ENCODE peak calls at places on chromosome 10, in nine cellular contexts. A, H, K, C, F, S, Q, J and L are unnamed samples.

GRCh38 chr10:35554461-35555056 is 50.6 kb upstream of the GJD4 start:
- DNase-seq in A (no peak), H (no peak), K (no peak), C (no peak), F (no peak), S (no peak), Q (no peak), J (peak; percentile 27), L (no peak)

GRCh38 chr10:83212632-83213349 is 926.5 kb upstream of the GHITM start:
- DNase-seq in A (no peak), H (peak; percentile 73), K (peak; percentile 28), C (no peak), F (no peak), S (no peak), Q (no peak), J (no peak), L (no peak)

GRCh38 chr10:49036638-49037037 is 78.7 kb downstream of the VSTM4 start:
- DNase-seq in A (no peak), H (no peak), K (no peak), C (no peak), F (no peak), S (no peak), Q (no peak), J (no peak), L (no peak)

GRCh38 chr10:68560201-68560915 is at the start of gene TET1:
- DNase-seq in A (peak; percentile 33), H (no peak), K (peak; percentile 72), C (peak; percentile 72), F (no peak), S (peak; percentile 71), Q (no peak), J (peak; percentile 63), L (no peak)

GRCh38 chr10:105834261-105835059 is 1193.4 kb downstream of the SORCS3 start:
- DNase-seq in A (no peak), H (no peak), K (no peak), C (no peak), F (no peak), S (no peak), Q (no peak), J (no peak), L (no peak)

GRCh38 chr10:133162178-133162909 is 2.3 kb downstream of the KNDC1 start:
- DNase-seq in A (no peak), H (no peak), K (no peak), C (no peak), F (no peak), S (peak; percentile 66), Q (no peak), J (no peak), L (no peak)

GRCh38 chr10:36345770-36346169 is 703.7 kb upstream of the FZD8 start:
- DNase-seq in A (no peak), H (no peak), K (peak; percentile 38), C (no peak), F (peak; percentile 31), S (no peak), Q (no peak), J (no peak), L (no peak)

GRCh38 chr10:112471878-112472487 is 25.0 kb downstream of the VTI1A start:
- DNase-seq in A (no peak), H (no peak), K (peak; percentile 62), C (no peak), F (peak; percentile 64), S (peak; percentile 57), Q (no peak), J (peak; percentile 58), L (no peak)

GRCh38 chr10:114649217-114649906 is 8.7 kb downstream of the ABLIM1 start:
- DNase-seq in A (no peak), H (no peak), K (no peak), C (no peak), F (no peak), S (no peak), Q (no peak), J (no peak), L (no peak)

GRCh38 chr10:102121739-102122372 is 1.7 kb upstream of the LDB1 start:
- DNase-seq in A (no peak), H (no peak), K (peak; percentile 55), C (peak; percentile 77), F (peak; percentile 55), S (peak; percentile 68), Q (no peak), J (no peak), L (no peak)

GRCh38 chr10:46525177-46525823 is 31.2 kb downstream of the GPRIN2 start:
- DNase-seq in A (no peak), H (peak; percentile 28), K (peak; percentile 98), C (peak; percentile 31), F (peak; percentile 91), S (peak; percentile 59), Q (no peak), J (no peak), L (peak; percentile 82)

GRCh38 chr10:43978936-43979335 is 330.3 kb upstream of the ZNF32 start:
- DNase-seq in A (no peak), H (no peak), K (no peak), C (no peak), F (no peak), S (no peak), Q (no peak), J (no peak), L (no peak)

GRCh38 chr10:44378626-44379025 is 6.3 kb downstream of the CXCL12 start:
- DNase-seq in A (no peak), H (no peak), K (no peak), C (no peak), F (no peak), S (no peak), Q (no peak), J (no peak), L (no peak)

GRCh38 chr10:127123626-127124025 is 72.8 kb downstream of the INSYN2A start:
- DNase-seq in A (no peak), H (no peak), K (peak; percentile 9), C (no peak), F (peak; percentile 65), S (no peak), Q (no peak), J (no peak), L (no peak)

GRCh38 chr10:46220872-46221538 is 65.8 kb upstream of the ANTXRL start:
- DNase-seq in A (no peak), H (no peak), K (no peak), C (no peak), F (no peak), S (no peak), Q (no peak), J (no peak), L (no peak)

GRCh38 chr10:127618797-127619196 is 69.7 kb downstream of the NPS start:
- DNase-seq in A (no peak), H (no peak), K (no peak), C (no peak), F (no peak), S (no peak), Q (no peak), J (no peak), L (no peak)